ENCODE peak calls at places on chromosome 16, in seven cellular contexts. Z is ascending aorta, K is heart right ventricle, Q is AG09319, U is GM12865, G is fibroblast of the aortic adventitia, B is foreskin fibroblast. O is an unnamed sample.

GRCh38 chr16:67154578-67155304 is 3.9 kb upstream of the B3GNT9 start:
- DNase-seq in Q (no peak), K (no peak), Z (no peak), U (no peak), B (no peak), G (no peak), O (no peak)

GRCh38 chr16:79286646-79287423 is 313.7 kb downstream of the MAF start:
- DNase-seq in Z (no peak), G (no peak), Q (no peak), U (peak), K (no peak), B (no peak), O (peak)

GRCh38 chr16:59558679-59559078 is 824.6 kb upstream of the GOT2 start:
- DNase-seq in U (no peak), Q (no peak), Z (no peak), K (no peak), B (no peak), G (no peak), O (no peak)

GRCh38 chr16:678858-679807 is 1.1 kb upstream of the STUB1 start:
- DNase-seq in K (peak), B (no peak), G (peak), Z (peak), U (peak), Q (no peak), O (peak)

GRCh38 chr16:4661661-4662060 is 31.7 kb upstream of the NUDT16L1 start:
- DNase-seq in Z (no peak), U (no peak), Q (no peak), G (no peak), B (no peak), K (no peak), O (no peak)

GRCh38 chr16:27040671-27041070 is 26.1 kb upstream of the C16orf82 start:
- DNase-seq in K (no peak), B (no peak), G (no peak), Q (no peak), Z (no peak), U (no peak), O (no peak)

GRCh38 chr16:48720266-48720665 is 110.3 kb upstream of the N4BP1 start:
- DNase-seq in G (peak), Q (no peak), U (peak), B (no peak), Z (no peak), K (peak), O (no peak)

GRCh38 chr16:87541004-87541881 is 48.4 kb upstream of the ZCCHC14 start:
- DNase-seq in U (no peak), Q (no peak), K (peak), Z (peak), B (peak), G (peak), O (no peak)

GRCh38 chr16:12573730-12574383 is 229.8 kb downstream of the CPPED1 start:
- DNase-seq in Q (no peak), B (peak), U (peak), K (peak), G (peak), Z (no peak), O (peak)

GRCh38 chr16:84986879-84987278 is 24.5 kb downstream of the ZDHHC7 start:
- DNase-seq in Z (no peak), Q (no peak), B (no peak), K (no peak), G (no peak), U (no peak), O (no peak)

GRCh38 chr16:1932050-1933028 is 10.7 kb downstream of the MSRB1 start:
- DNase-seq in Z (no peak), B (no peak), K (no peak), Q (no peak), U (no peak), G (no peak), O (no peak)
- TF ChIP-seq CTCF in Z (no peak), B (no peak), K (no peak), Q (no peak), U (no peak), G (no peak), O (no peak)

GRCh38 chr16:66127459-66128362 is 238.8 kb upstream of the CDH5 start:
- DNase-seq in K (peak), B (no peak), Z (no peak), U (no peak), G (no peak), Q (no peak), O (no peak)
- TF ChIP-seq CTCF in K (no peak), B (no peak), Z (no peak), U (no peak), G (no peak), Q (no peak), O (no peak)

GRCh38 chr16:19574625-19575024 is 19.1 kb downstream of the VPS35L start:
- DNase-seq in K (no peak), G (no peak), Q (no peak), U (no peak), B (no peak), Z (no peak), O (no peak)
- TF ChIP-seq CTCF in K (no peak), G (no peak), Q (no peak), U (no peak), B (no peak), Z (no peak), O (no peak)

GRCh38 chr16:24778676-24779075 is 49.2 kb downstream of the TNRC6A start:
- DNase-seq in Z (no peak), G (no peak), K (no peak), U (no peak), Q (no peak), B (no peak), O (no peak)

GRCh38 chr16:24784121-24784520 is 54.7 kb downstream of the TNRC6A start:
- DNase-seq in Z (no peak), B (no peak), Q (no peak), U (no peak), G (no peak), K (no peak), O (no peak)

GRCh38 chr16:24776486-24777220 is 47.2 kb downstream of the TNRC6A start:
- DNase-seq in Q (peak), Z (no peak), G (peak), U (no peak), K (peak), B (peak), O (no peak)

GRCh38 chr16:24775455-24775854 is 46.0 kb downstream of the TNRC6A start:
- DNase-seq in U (no peak), B (peak), G (peak), Z (no peak), Q (no peak), K (no peak), O (no peak)

GRCh38 chr16:24781256-24781655 is 51.8 kb downstream of the TNRC6A start:
- DNase-seq in Z (no peak), B (no peak), Q (no peak), K (no peak), U (no peak), G (no peak), O (no peak)
- TF ChIP-seq CTCF in Z (no peak), B (no peak), Q (no peak), K (no peak), U (no peak), G (no peak), O (no peak)